ENCODE peak calls at places on chromosomes 1 and 21, in six cellular contexts. I, B, G, W, Z and R are unnamed samples.

GRCh38 chr1:221620437-221621384 is 121.2 kb downstream of the DUSP10 start:
- DNase-seq in Z (no peak), G (no peak), I (no peak), B (peak), W (no peak), R (no peak)

GRCh38 chr1:64135501-64136245 is 67.8 kb upstream of the UBE2U start:
- DNase-seq in Z (no peak), I (no peak), W (no peak), B (no peak), G (peak), R (no peak)

GRCh38 chr1:226064816-226065248 is 2.3 kb downstream of the H3-3A start:
- DNase-seq in I (no peak), Z (peak), G (peak), W (no peak), B (peak), R (no peak)

GRCh38 chr1:28392027-28392652 is 22.6 kb downstream of the PHACTR4 start:
- DNase-seq in B (peak), I (no peak), W (no peak), Z (peak), G (peak), R (no peak)

GRCh38 chr1:94396356-94396755 is 21.8 kb upstream of the ABCD3 start:
- DNase-seq in B (no peak), W (no peak), G (no peak), I (no peak), Z (no peak), R (peak)

GRCh38 chr1:222347627-222348026 is 200.3 kb downstream of the HHIPL2 start:
- DNase-seq in W (no peak), B (no peak), I (no peak), G (no peak), Z (no peak), R (no peak)

GRCh38 chr1:16420719-16421118 is 16.5 kb downstream of the SPATA21 start:
- DNase-seq in B (no peak), G (no peak), Z (no peak), W (no peak), I (no peak), R (no peak)

GRCh38 chr21:32826317-32827167 is 55.0 kb upstream of the PAXBP1 start:
- DNase-seq in B (peak), I (no peak), G (peak), W (no peak), Z (peak), R (peak)

GRCh38 chr1:117616356-117616755 is 10.5 kb downstream of the TENT5C start:
- DNase-seq in I (no peak), W (no peak), G (no peak), B (no peak), Z (no peak), R (no peak)

GRCh38 chr1:41192456-41193188 is 49.5 kb downstream of the SCMH1 start:
- DNase-seq in G (peak), I (no peak), W (no peak), Z (peak), B (peak), R (no peak)

GRCh38 chr1:201508809-201509208 is 1.9 kb upstream of the CSRP1 start:
- DNase-seq in B (peak), Z (peak), W (no peak), G (peak), I (no peak), R (no peak)

GRCh38 chr1:3945916-3946840 is 46.1 kb upstream of the C1orf174 start:
- DNase-seq in B (no peak), Z (no peak), I (no peak), W (no peak), G (no peak), R (no peak)

GRCh38 chr1:72579629-72580028 is 297.3 kb upstream of the NEGR1 start:
- DNase-seq in I (no peak), W (no peak), B (no peak), G (no peak), Z (no peak), R (no peak)

GRCh38 chr1:150765229-150765976 is at the start of gene CTSS:
- DNase-seq in Z (peak), G (peak), W (no peak), I (no peak), B (peak), R (no peak)

DNA sequence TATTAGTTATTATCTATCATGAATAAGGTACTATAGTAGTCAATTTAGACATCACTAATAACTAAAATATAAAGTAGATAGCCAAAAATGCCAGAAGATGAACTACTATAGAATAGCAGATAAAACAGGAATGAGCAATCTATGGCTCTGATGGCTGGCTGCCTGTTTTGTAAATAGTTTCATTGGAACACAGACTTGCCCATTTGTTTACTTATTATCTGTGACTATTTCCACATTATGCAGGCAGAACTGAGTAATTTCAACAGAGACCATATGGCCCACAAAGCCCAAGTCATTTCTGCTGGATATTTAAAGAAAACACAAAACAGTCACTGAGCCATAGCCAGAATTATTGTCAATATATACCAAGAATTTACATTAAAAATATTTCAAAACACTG is 222.0 kb downstream of the COL24A1 start:
- DNase-seq in W (no peak), G (peak), Z (no peak), I (no peak), B (peak), R (no peak)
- H4K91ac ChIP-seq in W (no peak), G (no peak), Z (no peak), I (no peak), B (no peak), R (no peak)

DNA sequence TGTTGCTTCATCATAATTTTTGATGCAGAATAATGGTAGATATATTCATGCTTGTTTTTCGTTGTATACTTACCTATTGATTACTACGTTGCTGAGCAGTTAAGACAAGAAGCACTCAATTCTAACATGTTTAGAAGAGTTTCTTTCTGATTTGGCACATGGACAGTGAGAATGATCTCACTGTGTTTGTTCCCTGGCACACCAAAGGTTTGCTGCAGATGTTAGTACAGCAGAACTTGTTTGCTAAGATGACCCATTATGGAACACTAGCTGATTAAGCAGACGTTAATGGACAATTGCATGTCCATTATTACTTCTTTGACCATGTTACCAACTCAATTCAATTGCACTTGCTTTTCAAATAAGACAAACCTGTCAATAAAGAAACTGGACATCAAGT is 184.7 kb upstream of the SGIP1 start:
- DNase-seq in I (no peak), W (no peak), G (no peak), Z (no peak), B (no peak), R (no peak)
- H2AK5ac ChIP-seq in I (no peak), W (no peak), G (no peak), Z (no peak), B (no peak), R (no peak)

GRCh38 chr1:172704003-172704402 is 45.1 kb downstream of the FASLG start:
- DNase-seq in G (no peak), B (no peak), W (no peak), I (no peak), Z (no peak), R (no peak)

GRCh38 chr1:172704446-172705176 is 45.7 kb downstream of the FASLG start:
- DNase-seq in B (no peak), G (no peak), I (no peak), W (no peak), Z (no peak), R (no peak)

DNA sequence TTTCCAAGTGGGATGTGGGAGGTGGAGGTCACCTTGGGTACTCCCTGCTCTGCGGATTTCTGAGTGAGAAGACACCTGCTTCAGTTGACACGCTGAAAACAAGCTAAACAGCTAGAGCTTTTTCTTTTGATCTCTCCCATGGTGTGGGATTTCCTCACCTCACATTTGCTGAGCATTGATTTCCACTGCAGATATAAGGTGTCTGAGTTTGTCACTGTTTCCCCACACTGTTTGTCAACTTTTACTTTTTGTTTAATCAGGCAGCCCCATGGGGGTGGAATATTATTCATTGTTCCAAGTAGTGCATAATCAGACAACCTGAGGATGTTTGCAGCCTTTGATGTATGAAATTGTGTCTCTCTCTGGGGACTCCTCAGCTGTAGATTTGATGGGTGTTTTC is 49.5 kb downstream of the FASLG start:
- DNase-seq in G (no peak), B (no peak), I (no peak), W (no peak), Z (no peak), R (no peak)
- H4K91ac ChIP-seq in G (no peak), B (no peak), I (no peak), W (no peak), Z (no peak), R (no peak)

GRCh38 chr1:156211243-156211642 is 1.6 kb upstream of the PMF1 start:
- DNase-seq in I (no peak), B (no peak), W (no peak), Z (no peak), G (no peak), R (no peak)

GRCh38 chr1:156214024-156214748 is 1.4 kb downstream of the PMF1 start:
- DNase-seq in W (no peak), G (peak), B (peak), Z (peak), I (no peak), R (no peak)

GRCh38 chr1:156213644-156213966 is 798 bp downstream of the PMF1 start:
- DNase-seq in W (no peak), B (no peak), G (no peak), Z (no peak), I (no peak), R (no peak)

GRCh38 chr1:156212833-156213643 is at the start of gene PMF1:
- DNase-seq in W (peak), B (peak), G (peak), Z (peak), I (peak), R (peak)

GRCh38 chr1:156212130-156212529 is 677 bp upstream of the PMF1 start:
- DNase-seq in W (no peak), G (no peak), B (no peak), I (no peak), Z (no peak), R (no peak)
- H2AK5ac ChIP-seq in W (no peak), G (peak), B (peak), I (no peak), Z (peak), R (peak)